ENCODE peak calls at places on chromosomes 6 and 20, in four cellular contexts. F is HS-27A, T is NCI-H2081, J is substantia nigra. K is an unnamed sample.

GRCh38 chr20:50389808-50390684 is 120.1 kb upstream of the PTPN1 start:
- DNase-seq in F (no peak), T (no peak), J (no peak), K (no peak)

GRCh38 chr6:47262226-47262625 is 47.5 kb downstream of the TNFRSF21 start:
- DNase-seq in F (no peak), T (no peak), J (no peak), K (no peak)

GRCh38 chr20:58389324-58389967 is 417 bp downstream of the VAPB start:
- DNase-seq in F (peak; percentile 14), T (peak; percentile 39), J (peak; percentile 30), K (peak; percentile 17)

GRCh38 chr6:161721511-161721910 is 447.6 kb upstream of the AGPAT4 start:
- DNase-seq in F (no peak), T (no peak), J (no peak), K (no peak)

GRCh38 chr20:36532388-36532787 is 8.9 kb upstream of the MYL9 start:
- DNase-seq in F (no peak), T (no peak), J (no peak), K (no peak)

GRCh38 chr6:99080191-99080590 is 132.4 kb upstream of the FBXL4 start:
- DNase-seq in F (no peak), T (no peak), J (no peak), K (no peak)

GRCh38 chr6:133916650-133917151 is 27.8 kb downstream of the TCF21 start:
- DNase-seq in F (peak; percentile 89), T (peak; percentile 88), J (peak; percentile 88), K (peak; percentile 78)

GRCh38 chr6:138800377-138801150 is 4.7 kb downstream of the ECT2L start:
- DNase-seq in F (no peak), T (no peak), J (no peak), K (no peak)

GRCh38 chr6:111683749-111684267 is 78.1 kb upstream of the TRAF3IP2 start:
- DNase-seq in F (no peak), T (no peak), J (no peak), K (no peak)

GRCh38 chr20:46304852-46305251 is 3.4 kb downstream of the CDH22 start:
- DNase-seq in F (no peak), T (no peak), J (no peak), K (no peak)

GRCh38 chr6:21587925-21588811 is 5.4 kb upstream of the SOX4 start:
- DNase-seq in F (no peak), T (peak; percentile 80), J (peak; percentile 33), K (peak; percentile 57)

GRCh38 chr20:59992531-59992930 is 34.3 kb downstream of the CDH26 start:
- DNase-seq in F (no peak), T (no peak), J (no peak), K (peak; percentile 38)

GRCh38 chr20:9160760-9161159 is 91.9 kb downstream of the PLCB4 start:
- DNase-seq in F (no peak), T (no peak), J (no peak), K (no peak)

GRCh38 chr6:10850728-10851127 is 12.4 kb upstream of the MAK start:
- DNase-seq in F (no peak), T (no peak), J (no peak), K (no peak)

GRCh38 chr6:127102299-127102698 is 16.2 kb upstream of the RSPO3 start:
- DNase-seq in F (peak; percentile 47), T (no peak), J (no peak), K (peak; percentile 69)

K was measured in HL-60.